ENCODE peak calls at places on chromosomes 11 and 22, in seven cellular contexts. F is activated CD8-positive, alpha-beta memory T cell treated with anti-CD3 and anti-CD28 coated beads, Interleukin-2, amount 50 U/mL, for 48 hours; J is astrocyte of the hippocampus; I is non-pigmented ciliary epithelial cell; K is HepG2; V is GM12865; G is stimulated activated CD8-positive, alpha-beta memory T cell treated with anti-CD3 and anti-CD28 coated beads, Interleukin-15, amount 100 ng/mL, for 4 hours. X is an unnamed sample.

GRCh38 chr11:69231466-69232018 is 62.4 kb upstream of the MYEOV start:
- DNase-seq in V (no peak), I (no peak), K (no peak), G (no peak), J (no peak), F (peak; percentile 10), X (no peak)

GRCh38 chr22:25990940-25991339 is 178.3 kb upstream of the SEZ6L start:
- DNase-seq in F (no peak), V (no peak), J (no peak), G (no peak), I (no peak), K (no peak), X (no peak)

GRCh38 chr22:36934940-36935610 is 21.6 kb downstream of the CSF2RB start:
- DNase-seq in F (no peak), G (no peak), K (no peak), I (no peak), J (no peak), V (no peak), X (no peak)

GRCh38 chr22:38074181-38075104 is 9.5 kb downstream of the SLC16A8 start:
- DNase-seq in G (no peak), K (no peak), V (no peak), F (no peak), J (peak; percentile 71), I (no peak), X (no peak)

GRCh38 chr11:33722579-33723234 is 13.5 kb downstream of the CD59 start:
- DNase-seq in J (peak; percentile 61), F (peak; percentile 80), V (peak; percentile 64), I (peak; percentile 41), G (no peak), K (no peak), X (no peak)

GRCh38 chr11:58059011-58059358 is 28.2 kb downstream of the OR6Q1 start:
- DNase-seq in V (no peak), I (peak; percentile 89), F (no peak), J (peak; percentile 94), K (peak; percentile 82), G (no peak), X (peak; percentile 90)

GRCh38 chr11:66417000-66417399 is 3.8 kb upstream of the NPAS4 start:
- DNase-seq in G (no peak), V (no peak), J (no peak), K (no peak), F (no peak), I (no peak), X (no peak)

GRCh38 chr11:75323609-75324008 is 27.9 kb downstream of the ARRB1 start:
- DNase-seq in J (no peak), V (no peak), G (no peak), F (no peak), I (no peak), K (peak; percentile 72), X (no peak)

GRCh38 chr22:26362471-26362870 is 66.6 kb upstream of the ASPHD2 start:
- DNase-seq in F (no peak), K (no peak), I (no peak), V (no peak), G (no peak), J (peak; percentile 9), X (no peak)

GRCh38 chr11:16011396-16011795 is 344.9 kb downstream of the SOX6 start:
- DNase-seq in K (no peak), V (no peak), G (no peak), F (no peak), J (no peak), I (no peak), X (no peak)

GRCh38 chr11:62708423-62709261 is 1.2 kb downstream of the GNG3 start:
- DNase-seq in F (peak; percentile 75), I (no peak), J (no peak), V (no peak), G (peak; percentile 22), K (no peak), X (no peak)

GRCh38 chr11:75420224-75421034 is 12.6 kb downstream of the KLHL35 start:
- DNase-seq in V (no peak), I (no peak), G (no peak), J (no peak), F (no peak), K (no peak), X (no peak)

GRCh38 chr11:119416606-119417580 is 6.1 kb downstream of the THY1 start:
- DNase-seq in I (no peak), K (no peak), J (peak; percentile 78), F (no peak), G (no peak), V (no peak), X (no peak)

GRCh38 chr22:18111759-18112330 is 1.2 kb downstream of the TUBA8 start:
- DNase-seq in F (no peak), K (no peak), J (no peak), V (no peak), I (no peak), G (no peak), X (no peak)

GRCh38 chr22:43425976-43426785 is 14.4 kb downstream of the MPPED1 start:
- DNase-seq in G (no peak), F (no peak), J (no peak), I (no peak), K (no peak), V (no peak), X (no peak)

GRCh38 chr11:120134931-120135228 is 3.0 kb downstream of the TRIM29 start:
- DNase-seq in K (no peak), F (peak; percentile 13), G (no peak), J (no peak), I (no peak), V (no peak), X (no peak)

GRCh38 chr22:27809226-27809625 is 7.7 kb upstream of the MN1 start:
- DNase-seq in V (no peak), J (no peak), I (no peak), F (no peak), G (no peak), K (no peak), X (no peak)

GRCh38 chr11:97607301-97608000 is 1217.6 kb downstream of the JRKL start:
- DNase-seq in I (no peak), J (no peak), V (no peak), K (no peak), F (no peak), G (no peak), X (no peak)

GRCh38 chr22:37162221-37163095 is 12.7 kb upstream of the IL2RB start:
- DNase-seq in V (peak; percentile 96), F (peak; percentile 88), I (no peak), J (no peak), K (no peak), G (peak; percentile 54), X (no peak)

GRCh38 chr22:41524283-41524682 is 20.0 kb downstream of the POLR3H start:
- DNase-seq in J (peak; percentile 41), K (no peak), F (no peak), V (no peak), G (no peak), I (no peak), X (no peak)

GRCh38 chr11:65869643-65870306 is 2.8 kb downstream of the EFEMP2 start:
- DNase-seq in V (no peak), G (no peak), I (no peak), J (no peak), K (no peak), F (no peak), X (no peak)

GRCh38 chr11:3153291-3153861 is 11.7 kb downstream of the OSBPL5 start:
- DNase-seq in I (peak; percentile 75), V (no peak), G (no peak), F (no peak), K (no peak), J (peak; percentile 95), X (no peak)

GRCh38 chr11:35326266-35326879 is 93.0 kb downstream of the SLC1A2 start:
- DNase-seq in I (no peak), V (no peak), K (no peak), J (no peak), F (no peak), G (no peak), X (no peak)

GRCh38 chr11:126491092-126491491 is 135.6 kb downstream of the ST3GAL4 start:
- DNase-seq in I (no peak), J (no peak), V (no peak), F (no peak), G (no peak), K (no peak), X (no peak)

GRCh38 chr22:49148895-49149418 is 678.7 kb downstream of the BRD1 start:
- DNase-seq in K (no peak), V (no peak), F (no peak), I (no peak), G (no peak), J (no peak), X (no peak)

GRCh38 chr11:75467311-75467710 is 34.3 kb upstream of the KLHL35 start:
- DNase-seq in G (no peak), K (no peak), J (no peak), F (no peak), V (no peak), I (no peak), X (no peak)

GRCh38 chr11:2919837-2920236 is 9.4 kb downstream of the PHLDA2 start:
- DNase-seq in F (no peak), J (no peak), K (no peak), G (no peak), I (no peak), V (no peak), X (no peak)

GRCh38 chr11:376531-377173 is 7.4 kb downstream of the B4GALNT4 start:
- DNase-seq in F (no peak), G (no peak), V (no peak), I (no peak), K (no peak), J (no peak), X (no peak)

GRCh38 chr11:117731689-117732290 is 65.2 kb downstream of the DSCAML1 start:
- DNase-seq in G (no peak), F (no peak), V (no peak), K (no peak), I (no peak), J (no peak), X (no peak)

GRCh38 chr22:23305321-23305910 is 125.1 kb downstream of the BCR start:
- DNase-seq in F (no peak), K (no peak), G (no peak), I (no peak), V (no peak), J (peak; percentile 76), X (no peak)

GRCh38 chr11:8318536-8318935 is 54.9 kb upstream of the LMO1 start:
- DNase-seq in K (no peak), G (no peak), F (no peak), V (no peak), J (no peak), I (no peak), X (no peak)

GRCh38 chr22:45344339-45344738 is 34.6 kb downstream of the FAM118A start:
- DNase-seq in F (no peak), J (no peak), K (no peak), I (no peak), G (no peak), V (no peak), X (peak; percentile 34)

GRCh38 chr11:20458905-20459632 is 71.6 kb downstream of the PRMT3 start:
- DNase-seq in V (no peak), F (no peak), G (no peak), I (no peak), K (no peak), J (no peak), X (no peak)

GRCh38 chr22:45999379-45999971 is 22.5 kb upstream of the WNT7B start:
- DNase-seq in G (no peak), I (no peak), J (no peak), K (no peak), F (no peak), V (no peak), X (no peak)

GRCh38 chr11:75563978-75564552 is 2.0 kb downstream of the SERPINH1 start:
- DNase-seq in V (no peak), G (no peak), I (no peak), K (peak; percentile 45), J (peak; percentile 93), F (no peak), X (no peak)